ENCODE peak calls at places on chromosomes 4 and X, in five cellular contexts. A, Q, Y, T and Z are unnamed samples.
A peak's percentile ranks its signal among the peaks of the same experiment; 100 is the strongest.

GRCh38 chrX:53354669-53355068 is 67.8 kb downstream of the SMC1A start:
- DNase-seq in Y (no peak), A (no peak), Q (no peak), T (no peak), Z (no peak)

GRCh38 chr4:156968479-156968984 is 3.1 kb downstream of the PDGFC start:
- DNase-seq in Q (peak; percentile 66), A (no peak), T (peak; percentile 65), Y (peak; percentile 76), Z (no peak)

GRCh38 chr4:118280501-118281218 is 72.1 kb downstream of the PRSS12 start:
- DNase-seq in A (no peak), T (no peak), Y (peak; percentile 80), Q (peak; percentile 79), Z (no peak)

GRCh38 chr4:147696866-147697265 is 12.9 kb upstream of the PRMT9 start:
- DNase-seq in A (no peak), Y (no peak), Q (no peak), T (no peak), Z (no peak)

GRCh38 chr4:87239821-87240220 is 19.4 kb upstream of the KLHL8 start:
- DNase-seq in Q (no peak), T (no peak), A (no peak), Y (no peak), Z (no peak)

GRCh38 chr4:157728215-157728614 is 444.6 kb downstream of the GASK1B start:
- DNase-seq in A (no peak), Y (no peak), Q (no peak), T (no peak), Z (peak; percentile 59)

GRCh38 chr4:30945586-30945985 is 225.4 kb downstream of the PCDH7 start:
- DNase-seq in T (no peak), Q (peak; percentile 37), Y (peak; percentile 77), A (no peak), Z (no peak)

GRCh38 chr4:64799751-64800150 is 390.5 kb upstream of the TECRL start:
- DNase-seq in Q (no peak), Y (peak; percentile 5), A (no peak), T (no peak), Z (no peak)

GRCh38 chrX:134849390-134849789 is 141.4 kb upstream of the SMIM10 start:
- DNase-seq in Q (no peak), A (no peak), T (no peak), Y (no peak), Z (no peak)

GRCh38 chr4:98446499-98447375 is 185.6 kb downstream of the RAP1GDS1 start:
- DNase-seq in A (peak; percentile 90), Y (no peak), T (no peak), Q (peak; percentile 62), Z (no peak)

GRCh38 chrX:25941559-25942250 is 196.4 kb upstream of the MAGEB18 start:
- DNase-seq in T (no peak), A (no peak), Y (no peak), Q (no peak), Z (no peak)

GRCh38 chr4:87734084-87734483 is 65.3 kb upstream of the IBSP start:
- DNase-seq in Q (no peak), Y (peak; percentile 8), T (no peak), A (no peak), Z (no peak)

GRCh38 chrX:20545538-20545937 is 278.8 kb upstream of the RPS6KA3 start:
- DNase-seq in T (no peak), Q (no peak), Y (no peak), A (no peak), Z (no peak)

GRCh38 chrX:22952011-22952410 is 47.7 kb upstream of the DDX53 start:
- DNase-seq in Q (no peak), T (no peak), Y (peak; percentile 53), A (no peak), Z (no peak)

GRCh38 chr4:83174844-83175414 is 60.4 kb upstream of the PLAC8 start:
- DNase-seq in Q (no peak), Y (no peak), T (no peak), A (peak; percentile 89), Z (no peak)

GRCh38 chr4:150244600-150244999 is 166.4 kb downstream of the DCLK2 start:
- DNase-seq in T (no peak), Q (no peak), A (no peak), Y (no peak), Z (no peak)

GRCh38 chr4:168880811-168881595 is 129.1 kb downstream of the CBR4 start:
- DNase-seq in Q (peak; percentile 42), Y (no peak), A (no peak), T (no peak), Z (no peak)

GRCh38 chr4:142516686-142517145 is 329.4 kb downstream of the INPP4B start:
- DNase-seq in Y (no peak), A (no peak), T (peak; percentile 51), Q (no peak), Z (no peak)

GRCh38 chr4:74628808-74629616 is 165.3 kb downstream of the BTC start:
- DNase-seq in Q (peak; percentile 31), Y (no peak), A (no peak), T (no peak), Z (no peak)

GRCh38 chr4:27917381-27917780 is 1056.7 kb downstream of the STIM2 start:
- DNase-seq in Q (no peak), T (no peak), Y (no peak), A (no peak), Z (no peak)

GRCh38 chr4:79241846-79242245 is 84.0 kb downstream of the NAA11 start:
- DNase-seq in T (peak; percentile 3), Q (no peak), A (no peak), Y (peak; percentile 92), Z (peak; percentile 19)

GRCh38 chr4:121057466-121057911 is 14.8 kb downstream of the NDNF start:
- DNase-seq in Y (peak; percentile 53), A (no peak), Q (no peak), T (no peak), Z (no peak)

GRCh38 chr4:40916880-40917279 is 167.1 kb downstream of the NSUN7 start:
- DNase-seq in T (no peak), Y (peak; percentile 85), Q (peak; percentile 42), A (no peak), Z (no peak)

GRCh38 chrX:1358793-1359476 is 22.4 kb downstream of the IL3RA start:
- DNase-seq in T (no peak), Q (no peak), Y (peak; percentile 35), A (peak; percentile 5), Z (peak; percentile 30)

GRCh38 chr4:147085796-147086195 is 140.1 kb upstream of the TTC29 start:
- DNase-seq in Q (no peak), T (no peak), A (no peak), Y (no peak), Z (no peak)

GRCh38 chrX:119624951-119625668 is 18.9 kb upstream of the NKRF start:
- DNase-seq in Q (no peak), T (no peak), A (no peak), Y (no peak), Z (peak; percentile 3)

GRCh38 chr4:99746443-99746842 is 70.2 kb upstream of the DAPP1 start:
- DNase-seq in T (no peak), Y (no peak), Q (no peak), A (no peak), Z (no peak)

GRCh38 chr4:79638735-79639134 is 230.7 kb upstream of the GK2 start:
- DNase-seq in Y (no peak), Q (no peak), A (no peak), T (no peak), Z (no peak)

GRCh38 chrX:129653985-129654651 is 638 bp downstream of the APLN start:
- DNase-seq in T (no peak), Q (peak; percentile 18), Y (no peak), A (no peak), Z (peak; percentile 80)

GRCh38 chr4:4440333-4441061 is 53.6 kb downstream of the NSG1 start:
- DNase-seq in Q (no peak), A (no peak), Y (no peak), T (no peak), Z (no peak)